ENCODE peak calls at places on chromosome 1, in five cellular contexts. X is effector memory CD4-positive, alpha-beta T cell; Q is neuronal stem cell; E is neural progenitor cell; B is heart right ventricle. N is an unnamed sample.

GRCh38 chr1:161402446-161402845 is 34.8 kb upstream of the CFAP126 start:
- DNase-seq in X (no peak), Q (no peak), E (no peak), B (no peak), N (no peak)

GRCh38 chr1:156586323-156586722 is 5.3 kb upstream of the NAXE start:
- DNase-seq in X (no peak), Q (no peak), E (no peak), B (no peak), N (no peak)

GRCh38 chr1:184061396-184062003 is 10.0 kb downstream of the TSEN15 start:
- DNase-seq in X (no peak), Q (no peak), E (peak; percentile 21), B (no peak), N (no peak)

GRCh38 chr1:67564193-67564592 is 120.8 kb upstream of the GADD45A start:
- DNase-seq in X (no peak), Q (no peak), E (no peak), B (no peak), N (peak; percentile 50)

GRCh38 chr1:211319892-211320291 is 6.7 kb upstream of the TRAF5 start:
- DNase-seq in X (no peak), Q (no peak), E (no peak), B (no peak), N (no peak)

GRCh38 chr1:242784074-242784473 is 259.6 kb upstream of the PLD5 start:
- DNase-seq in X (no peak), Q (peak; percentile 14), E (peak; percentile 21), B (no peak), N (no peak)

GRCh38 chr1:186722711-186723309 is 42.6 kb upstream of the PTGS2 start:
- DNase-seq in X (no peak), Q (peak; percentile 6), E (peak; percentile 65), B (no peak), N (no peak)

GRCh38 chr1:156281281-156282142 is 1.1 kb downstream of the SMG5 start:
- DNase-seq in X (no peak), Q (no peak), E (peak; percentile 30), B (peak; percentile 65), N (no peak)

GRCh38 chr1:51576085-51576444 is 40.8 kb upstream of the OSBPL9 start:
- DNase-seq in X (no peak), Q (no peak), E (no peak), B (no peak), N (no peak)

GRCh38 chr1:20080441-20081330 is 10.7 kb downstream of the PLA2G5 start:
- DNase-seq in X (no peak), Q (no peak), E (no peak), B (no peak), N (no peak)

GRCh38 chr1:975896-976683 is 5.8 kb downstream of the PERM1 start:
- DNase-seq in X (no peak), Q (no peak), E (peak; percentile 89), B (peak; percentile 61), N (no peak)

GRCh38 chr1:155946633-155947219 is 5.3 kb downstream of the RXFP4 start:
- DNase-seq in X (no peak), Q (no peak), E (no peak), B (no peak), N (no peak)

GRCh38 chr1:86769065-86769464 is 64.7 kb downstream of the SH3GLB1 start:
- DNase-seq in X (no peak), Q (no peak), E (no peak), B (no peak), N (no peak)

GRCh38 chr1:29808141-29808995 is 572.0 kb downstream of the PTPRU start:
- DNase-seq in X (no peak), Q (no peak), E (no peak), B (no peak), N (no peak)

GRCh38 chr1:206864939-206865671 is at the start of gene IL20:
- DNase-seq in X (peak; percentile 62), Q (peak; percentile 70), E (peak; percentile 83), B (peak; percentile 66), N (peak; percentile 82)

GRCh38 chr1:3076388-3076740 is 7.4 kb downstream of the PRDM16 start:
- DNase-seq in X (no peak), Q (no peak), E (no peak), B (peak; percentile 15), N (no peak)

GRCh38 chr1:232422098-232422497 is 207.8 kb downstream of the SIPA1L2 start:
- DNase-seq in X (no peak), Q (no peak), E (no peak), B (no peak), N (no peak)

GRCh38 chr1:1562556-1563195 is 12.0 kb downstream of the SSU72 start:
- DNase-seq in X (no peak), Q (no peak), E (no peak), B (no peak), N (no peak)

GRCh38 chr1:42866549-42866948 is 20.1 kb downstream of the ZNF691 start:
- DNase-seq in X (no peak), Q (no peak), E (no peak), B (no peak), N (no peak)

GRCh38 chr1:34066921-34067603 is 98.0 kb downstream of the CSMD2 start:
- DNase-seq in X (no peak), Q (no peak), E (no peak), B (no peak), N (no peak)

GRCh38 chr1:93007941-93008577 is 46.8 kb upstream of the DIPK1A start:
- DNase-seq in X (no peak), Q (no peak), E (no peak), B (no peak), N (no peak)

GRCh38 chr1:224615861-224616760 is at the start of gene CNIH3:
- DNase-seq in X (peak; percentile 18), Q (peak; percentile 70), E (peak; percentile 91), B (no peak), N (no peak)

GRCh38 chr1:35883681-35884155 is 709 bp downstream of the AGO1 start:
- DNase-seq in X (peak; percentile 44), Q (peak; percentile 43), E (peak; percentile 86), B (peak; percentile 52), N (no peak)

GRCh38 chr1:228778946-228779345 is 43.7 kb downstream of the RHOU start:
- DNase-seq in X (no peak), Q (no peak), E (no peak), B (no peak), N (no peak)

GRCh38 chr1:10236405-10237156 is 26.2 kb downstream of the KIF1B start:
- DNase-seq in X (no peak), Q (no peak), E (no peak), B (no peak), N (no peak)

GRCh38 chr1:17204546-17205440 is at the start of gene PADI1:
- DNase-seq in X (no peak), Q (no peak), E (no peak), B (no peak), N (no peak)

GRCh38 chr1:78005755-78006154 is 1.0 kb downstream of the DNAJB4 start:
- DNase-seq in X (no peak), Q (no peak), E (no peak), B (no peak), N (peak; percentile 48)

GRCh38 chr1:18957136-18957521 is 653 bp upstream of the IFFO2 start:
- DNase-seq in X (no peak), Q (no peak), E (peak; percentile 60), B (no peak), N (no peak)

GRCh38 chr1:19676438-19676922 is 11.8 kb downstream of the HTR6 start:
- DNase-seq in X (no peak), Q (peak; percentile 73), E (peak; percentile 92), B (peak; percentile 63), N (no peak)

GRCh38 chr1:180228648-180229482 is 1.2 kb upstream of the LHX4 start:
- DNase-seq in X (no peak), Q (no peak), E (peak; percentile 61), B (no peak), N (no peak)

GRCh38 chr1:90402893-90403849 is 313.9 kb downstream of the BARHL2 start:
- DNase-seq in X (no peak), Q (peak; percentile 74), E (peak; percentile 59), B (no peak), N (no peak)
- H3K27ac ChIP-seq in X (no peak overlapping the region), Q (peak overlapping the region; percentile 49), E (no peak overlapping the region), B (no peak overlapping the region), N (no peak overlapping the region)

GRCh38 chr1:70361727-70362413 is 7.3 kb upstream of the ANKRD13C start:
- DNase-seq in X (no peak), Q (no peak), E (peak; percentile 10), B (no peak), N (no peak)
- H3K27ac ChIP-seq in X (no peak overlapping the region), Q (no peak overlapping the region), E (no peak overlapping the region), B (no peak overlapping the region), N (no peak overlapping the region)

GRCh38 chr1:24930703-24931480 is 816 bp upstream of the RUNX3 start:
- DNase-seq in X (no peak), Q (peak; percentile 35), E (peak; percentile 21), B (no peak), N (no peak)
- H3K27ac ChIP-seq in X (peak overlapping the region; percentile 96), Q (no peak overlapping the region), E (no peak overlapping the region), B (no peak overlapping the region), N (peak overlapping the region; percentile 73)

GRCh38 chr1:226625832-226626576 is 77.4 kb downstream of the STUM start:
- DNase-seq in X (no peak), Q (no peak), E (no peak), B (no peak), N (no peak)
- H3K27ac ChIP-seq in X (no peak overlapping the region), Q (no peak overlapping the region), E (no peak overlapping the region), B (no peak overlapping the region), N (no peak overlapping the region)

GRCh38 chr1:94385354-94385947 is 32.7 kb upstream of the ABCD3 start:
- DNase-seq in X (no peak), Q (no peak), E (no peak), B (no peak), N (no peak)
- H3K27ac ChIP-seq in X (no peak overlapping the region), Q (no peak overlapping the region), E (no peak overlapping the region), B (no peak overlapping the region), N (no peak overlapping the region)